ENCODE peak calls at places on chromosomes 3 and 15, in seven cellular contexts. One of them, this sample, is unnamed.

GRCh38 chr3:69296995-69297394 is 88.9 kb downstream of the FRMD4B start:
- DNase-seq in left ventricle myocardium inferior: no peak
- DNase-seq in ovary: no peak
- DNase-seq in CD8-positive, alpha-beta T cell: no peak
- DNase-seq in upper lobe of right lung: no peak
- DNase-seq in Peyer's patch: no peak
- DNase-seq in heart left ventricle: no peak
- DNase-seq in this sample: no peak

GRCh38 chr3:14413381-14414071 is 11.1 kb downstream of the SLC6A6 start:
- DNase-seq in left ventricle myocardium inferior: no peak
- DNase-seq in ovary: no peak
- DNase-seq in CD8-positive, alpha-beta T cell: no peak
- DNase-seq in upper lobe of right lung: peak; percentile 84
- DNase-seq in Peyer's patch: no peak
- DNase-seq in heart left ventricle: no peak
- DNase-seq in this sample: no peak

GRCh38 chr3:102593754-102594602 is 159.2 kb downstream of the ZPLD1 start:
- DNase-seq in left ventricle myocardium inferior: no peak
- DNase-seq in ovary: no peak
- DNase-seq in CD8-positive, alpha-beta T cell: no peak
- DNase-seq in upper lobe of right lung: no peak
- DNase-seq in Peyer's patch: no peak
- DNase-seq in heart left ventricle: no peak
- DNase-seq in this sample: no peak

GRCh38 chr3:46675426-46675825 is 18.1 kb downstream of the ALS2CL start:
- DNase-seq in left ventricle myocardium inferior: peak; percentile 9
- DNase-seq in ovary: peak; percentile 9
- DNase-seq in CD8-positive, alpha-beta T cell: no peak
- DNase-seq in upper lobe of right lung: no peak
- DNase-seq in Peyer's patch: no peak
- DNase-seq in heart left ventricle: no peak
- DNase-seq in this sample: peak; percentile 1

GRCh38 chr3:25831578-25831977 is 41.7 kb downstream of the OXSM start:
- DNase-seq in left ventricle myocardium inferior: no peak
- DNase-seq in ovary: no peak
- DNase-seq in CD8-positive, alpha-beta T cell: no peak
- DNase-seq in upper lobe of right lung: no peak
- DNase-seq in Peyer's patch: no peak
- DNase-seq in heart left ventricle: no peak
- DNase-seq in this sample: no peak

GRCh38 chr15:28043625-28044520 is 55.2 kb downstream of the OCA2 start:
- DNase-seq in left ventricle myocardium inferior: no peak
- DNase-seq in ovary: no peak
- DNase-seq in CD8-positive, alpha-beta T cell: no peak
- DNase-seq in upper lobe of right lung: no peak
- DNase-seq in Peyer's patch: no peak
- DNase-seq in heart left ventricle: no peak
- DNase-seq in this sample: no peak

GRCh38 chr3:195856410-195857084 is 44.8 kb upstream of the MUC4 start:
- DNase-seq in left ventricle myocardium inferior: no peak
- DNase-seq in ovary: no peak
- DNase-seq in CD8-positive, alpha-beta T cell: no peak
- DNase-seq in upper lobe of right lung: no peak
- DNase-seq in Peyer's patch: no peak
- DNase-seq in heart left ventricle: no peak
- DNase-seq in this sample: no peak

GRCh38 chr15:39833515-39833981 is 50.9 kb upstream of the FSIP1 start:
- DNase-seq in left ventricle myocardium inferior: no peak
- DNase-seq in ovary: no peak
- DNase-seq in CD8-positive, alpha-beta T cell: no peak
- DNase-seq in upper lobe of right lung: no peak
- DNase-seq in Peyer's patch: no peak
- DNase-seq in heart left ventricle: no peak
- DNase-seq in this sample: no peak

GRCh38 chr3:50405249-50405648 is 45.9 kb upstream of the TMEM115 start:
- DNase-seq in left ventricle myocardium inferior: no peak
- DNase-seq in ovary: no peak
- DNase-seq in CD8-positive, alpha-beta T cell: peak; percentile 29
- DNase-seq in upper lobe of right lung: no peak
- DNase-seq in Peyer's patch: no peak
- DNase-seq in heart left ventricle: no peak
- DNase-seq in this sample: no peak

GRCh38 chr3:105561875-105562274 is 195.2 kb downstream of the ALCAM start:
- DNase-seq in left ventricle myocardium inferior: no peak
- DNase-seq in ovary: no peak
- DNase-seq in CD8-positive, alpha-beta T cell: no peak
- DNase-seq in upper lobe of right lung: no peak
- DNase-seq in Peyer's patch: no peak
- DNase-seq in heart left ventricle: no peak
- DNase-seq in this sample: no peak

GRCh38 chr3:53789459-53789858 is 56.8 kb downstream of the CHDH start:
- DNase-seq in left ventricle myocardium inferior: no peak
- DNase-seq in ovary: no peak
- DNase-seq in CD8-positive, alpha-beta T cell: no peak
- DNase-seq in upper lobe of right lung: no peak
- DNase-seq in Peyer's patch: no peak
- DNase-seq in heart left ventricle: no peak
- DNase-seq in this sample: no peak

GRCh38 chr3:128489860-128490649 is 2.9 kb downstream of the GATA2 start:
- DNase-seq in left ventricle myocardium inferior: no peak
- DNase-seq in ovary: peak; percentile 55
- DNase-seq in CD8-positive, alpha-beta T cell: no peak
- DNase-seq in upper lobe of right lung: peak; percentile 69
- DNase-seq in Peyer's patch: no peak
- DNase-seq in heart left ventricle: no peak
- DNase-seq in this sample: peak; percentile 76

GRCh38 chr3:128492353-128493220 is at the start of gene GATA2:
- DNase-seq in left ventricle myocardium inferior: no peak
- DNase-seq in ovary: peak; percentile 46
- DNase-seq in CD8-positive, alpha-beta T cell: peak; percentile 35
- DNase-seq in upper lobe of right lung: peak; percentile 66
- DNase-seq in Peyer's patch: no peak
- DNase-seq in heart left ventricle: no peak
- DNase-seq in this sample: peak; percentile 78

GRCh38 chr3:128490650-128491070 is 2.3 kb downstream of the GATA2 start:
- DNase-seq in left ventricle myocardium inferior: no peak
- DNase-seq in ovary: no peak
- DNase-seq in CD8-positive, alpha-beta T cell: no peak
- DNase-seq in upper lobe of right lung: peak; percentile 62
- DNase-seq in Peyer's patch: no peak
- DNase-seq in heart left ventricle: no peak
- DNase-seq in this sample: no peak

GRCh38 chr3:128491900-128492352 is 1.1 kb downstream of the GATA2 start:
- DNase-seq in left ventricle myocardium inferior: no peak
- DNase-seq in ovary: peak; percentile 39
- DNase-seq in CD8-positive, alpha-beta T cell: no peak
- DNase-seq in upper lobe of right lung: peak; percentile 56
- DNase-seq in Peyer's patch: no peak
- DNase-seq in heart left ventricle: no peak
- DNase-seq in this sample: no peak

GRCh38 chr3:128491071-128491899 is 1.7 kb downstream of the GATA2 start:
- DNase-seq in left ventricle myocardium inferior: no peak
- DNase-seq in ovary: peak; percentile 28
- DNase-seq in CD8-positive, alpha-beta T cell: no peak
- DNase-seq in upper lobe of right lung: peak; percentile 34
- DNase-seq in Peyer's patch: no peak
- DNase-seq in heart left ventricle: peak; percentile 16
- DNase-seq in this sample: peak; percentile 52
- H3K27ac ChIP-seq in left ventricle myocardium inferior: no peak overlapping the region
- H3K27ac ChIP-seq in ovary: no peak overlapping the region
- H3K27ac ChIP-seq in CD8-positive, alpha-beta T cell: no peak overlapping the region
- H3K27ac ChIP-seq in upper lobe of right lung: peak overlapping the region; percentile 85
- H3K27ac ChIP-seq in Peyer's patch: no peak overlapping the region
- H3K27ac ChIP-seq in heart left ventricle: no peak overlapping the region
- H3K27ac ChIP-seq in this sample: no peak overlapping the region

DNA sequence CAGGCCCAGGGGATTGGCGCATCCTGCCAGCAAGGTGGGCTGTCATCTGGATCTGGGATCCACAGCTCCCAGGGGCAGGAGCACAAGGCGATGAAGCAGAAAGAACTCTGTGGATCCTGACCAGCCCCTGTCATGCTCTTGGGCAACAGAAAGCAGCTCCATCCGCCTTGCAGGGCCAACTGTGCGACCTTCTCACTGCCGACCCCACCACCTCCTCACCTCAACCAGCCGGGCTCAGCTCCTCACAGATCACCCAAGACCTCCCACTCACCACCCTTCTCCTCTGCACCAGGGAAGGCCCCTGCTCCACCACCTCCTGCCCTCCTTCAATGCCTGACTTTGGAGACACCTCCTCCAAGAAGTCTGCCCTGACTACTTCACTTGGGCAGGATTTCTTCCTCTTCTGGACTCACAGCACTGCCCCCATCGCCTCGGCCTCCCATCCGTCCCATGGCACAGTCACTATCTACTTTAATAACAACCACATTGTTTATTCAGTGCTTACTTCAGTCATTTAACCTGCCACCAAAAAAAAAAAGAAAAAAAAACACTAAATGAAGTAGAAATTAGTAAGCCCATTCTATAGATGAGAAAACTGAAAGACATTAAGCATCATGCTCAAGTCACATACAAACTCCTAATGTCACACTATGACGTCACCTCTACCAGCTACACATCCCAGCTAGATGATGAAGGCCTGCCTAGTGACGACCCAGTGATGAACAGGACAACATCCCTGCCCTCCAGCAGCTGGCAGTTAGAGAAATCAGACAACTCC is 6.6 kb upstream of the HAPLN3 start:
- DNase-seq in left ventricle myocardium inferior: no peak
- DNase-seq in ovary: no peak
- DNase-seq in CD8-positive, alpha-beta T cell: no peak
- DNase-seq in upper lobe of right lung: no peak
- DNase-seq in Peyer's patch: no peak
- DNase-seq in heart left ventricle: no peak
- DNase-seq in this sample: no peak
- H3K4me1 ChIP-seq in left ventricle myocardium inferior: peaks cover 92% of the 10 kb centered on the region
- H3K4me1 ChIP-seq in ovary: peaks cover 6% of the 10 kb centered on the region
- H3K4me1 ChIP-seq in CD8-positive, alpha-beta T cell: peaks cover 43% of the 10 kb centered on the region
- H3K4me1 ChIP-seq in upper lobe of right lung: peaks cover 18% of the 10 kb centered on the region
- H3K4me1 ChIP-seq in Peyer's patch: peaks cover 12% of the 10 kb centered on the region
- H3K4me1 ChIP-seq in heart left ventricle: peaks cover 73% of the 10 kb centered on the region
- H3K4me1 ChIP-seq in this sample: peaks cover 3% of the 10 kb centered on the region

DNA sequence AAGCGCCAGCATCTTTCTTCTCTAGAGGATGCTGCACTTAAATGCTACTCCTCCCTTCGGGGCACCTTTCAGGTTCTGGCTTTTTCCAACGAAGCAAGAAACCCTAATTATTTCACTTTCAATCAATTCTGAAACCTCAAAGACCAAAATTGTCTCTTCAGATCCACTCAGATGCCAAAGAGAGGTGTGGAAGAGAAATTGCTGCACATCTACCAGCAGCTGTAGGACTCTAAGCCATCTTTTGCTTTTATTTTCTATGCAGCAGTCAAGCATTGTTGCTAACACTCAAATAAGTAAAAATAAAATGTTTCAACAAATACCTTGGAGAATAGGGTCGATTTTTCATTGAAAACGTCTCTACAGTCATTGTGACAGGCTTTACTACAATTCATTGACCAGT is 66.3 kb upstream of the CFAP20DC start:
- DNase-seq in left ventricle myocardium inferior: no peak
- DNase-seq in ovary: no peak
- DNase-seq in CD8-positive, alpha-beta T cell: no peak
- DNase-seq in upper lobe of right lung: no peak
- DNase-seq in Peyer's patch: no peak
- DNase-seq in heart left ventricle: no peak
- DNase-seq in this sample: no peak
- H3K4me3 ChIP-seq in left ventricle myocardium inferior: peak overlapping the region; percentile 15
- H3K4me3 ChIP-seq in ovary: no peak overlapping the region
- H3K4me3 ChIP-seq in CD8-positive, alpha-beta T cell: no peak overlapping the region
- H3K4me3 ChIP-seq in upper lobe of right lung: no peak overlapping the region
- H3K4me3 ChIP-seq in Peyer's patch: no peak overlapping the region
- H3K4me3 ChIP-seq in heart left ventricle: peak overlapping the region; percentile 19
- H3K4me3 ChIP-seq in this sample: no peak overlapping the region

DNA sequence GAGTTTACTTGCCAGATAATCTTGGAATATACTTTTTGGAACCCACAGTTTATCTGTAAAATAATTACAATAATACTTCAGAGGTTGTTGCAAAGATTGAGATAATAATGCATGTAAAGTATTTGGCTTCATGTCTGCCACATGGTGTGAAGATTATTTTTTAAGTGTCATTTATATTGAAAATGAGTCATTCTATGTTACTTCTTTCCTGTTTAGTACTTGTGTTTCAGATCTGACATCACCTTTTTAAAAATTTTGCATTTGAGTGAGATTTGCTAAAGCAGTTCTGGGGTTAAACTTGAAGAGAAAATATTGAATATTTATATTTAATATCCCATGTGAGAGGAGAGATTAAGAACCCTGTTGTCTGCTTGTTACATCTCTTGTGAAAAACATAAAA is 31.2 kb downstream of the IQGAP1 start:
- DNase-seq in left ventricle myocardium inferior: no peak
- DNase-seq in ovary: no peak
- DNase-seq in CD8-positive, alpha-beta T cell: no peak
- DNase-seq in upper lobe of right lung: no peak
- DNase-seq in Peyer's patch: no peak
- DNase-seq in heart left ventricle: no peak
- DNase-seq in this sample: no peak
- H3K27ac ChIP-seq in left ventricle myocardium inferior: no peak overlapping the region
- H3K27ac ChIP-seq in ovary: no peak overlapping the region
- H3K27ac ChIP-seq in CD8-positive, alpha-beta T cell: no peak overlapping the region
- H3K27ac ChIP-seq in upper lobe of right lung: no peak overlapping the region
- H3K27ac ChIP-seq in Peyer's patch: no peak overlapping the region
- H3K27ac ChIP-seq in heart left ventricle: no peak overlapping the region
- H3K27ac ChIP-seq in this sample: no peak overlapping the region

GRCh38 chr15:44675911-44676310 is 12.4 kb upstream of the SPG11 start:
- DNase-seq in left ventricle myocardium inferior: no peak
- DNase-seq in ovary: no peak
- DNase-seq in CD8-positive, alpha-beta T cell: no peak
- DNase-seq in upper lobe of right lung: no peak
- DNase-seq in Peyer's patch: peak; percentile 38
- DNase-seq in heart left ventricle: no peak
- DNase-seq in this sample: no peak
- H3K4me1 ChIP-seq in left ventricle myocardium inferior: no peaks in the 10 kb centered on the region
- H3K4me1 ChIP-seq in ovary: no peaks in the 10 kb centered on the region
- H3K4me1 ChIP-seq in CD8-positive, alpha-beta T cell: peaks cover 91% of the 10 kb centered on the region
- H3K4me1 ChIP-seq in upper lobe of right lung: no peaks in the 10 kb centered on the region
- H3K4me1 ChIP-seq in Peyer's patch: peaks cover 21% of the 10 kb centered on the region
- H3K4me1 ChIP-seq in heart left ventricle: no peaks in the 10 kb centered on the region
- H3K4me1 ChIP-seq in this sample: no peaks in the 10 kb centered on the region